ENCODE peak calls at places on chromosomes 2 and 18, in five cellular contexts. O is fibroblast of the aortic adventitia; N is HCEC 1CT; S is stimulated activated CD4-positive, alpha-beta T cell treated with anti-CD3 and anti-CD28 coated beads, TNF-alpha, amount 100 ng/mL, for 48 hours; Z is activated CD8-positive, alpha-beta T cell treated with anti-CD3 and anti-CD28 coated beads, Interleukin-2, amount 10 ng/mL, durations not matched to agents 7 days and 5 days. W is an unnamed sample.

GRCh38 chr2:64538764-64539433 is 14.8 kb downstream of the AFTPH start:
- DNase-seq in N (peak; percentile 20), S (no peak), O (no peak), Z (no peak), W (peak; percentile 42)

GRCh38 chr2:149690825-149691224 is 103.2 kb upstream of the MMADHC start:
- DNase-seq in N (no peak), S (no peak), Z (no peak), O (peak; percentile 23), W (no peak)

GRCh38 chr2:39524756-39525635 is 87.9 kb upstream of the MAP4K3 start:
- DNase-seq in N (peak; percentile 19), S (no peak), O (peak; percentile 49), Z (no peak), W (no peak)

GRCh38 chr2:216485745-216486144 is 12.9 kb upstream of the RPL37A start:
- DNase-seq in N (no peak), Z (no peak), S (no peak), O (no peak), W (no peak)

GRCh38 chr2:41414486-41415230 is 633.2 kb upstream of the PKDCC start:
- DNase-seq in N (peak; percentile 30), O (peak; percentile 50), Z (peak; percentile 21), S (no peak), W (peak; percentile 59)

GRCh38 chr2:19802088-19802806 is 99.5 kb downstream of the TTC32 start:
- DNase-seq in N (peak; percentile 35), Z (no peak), O (peak; percentile 51), S (no peak), W (no peak)

GRCh38 chr2:101064868-101065549 is 62.9 kb downstream of the RPL31 start:
- DNase-seq in O (peak; percentile 63), Z (no peak), S (no peak), N (peak; percentile 55), W (peak; percentile 84)

GRCh38 chr2:126703311-126703710 is 47.4 kb downstream of the GYPC start:
- DNase-seq in S (no peak), Z (no peak), O (no peak), N (no peak), W (no peak)

GRCh38 chr2:11406492-11407381 is 59.2 kb downstream of the E2F6 start:
- DNase-seq in N (peak; percentile 72), O (peak; percentile 82), Z (no peak), S (no peak), W (peak; percentile 64)

GRCh38 chr2:65431417-65432226 is 777 bp downstream of the SPRED2 start:
- DNase-seq in N (peak; percentile 21), O (peak; percentile 39), Z (peak; percentile 67), S (peak; percentile 16), W (peak; percentile 54)

GRCh38 chr2:109655287-109655686 is 41.1 kb downstream of the SOWAHC start:
- DNase-seq in S (no peak), N (no peak), Z (no peak), O (no peak), W (no peak)

GRCh38 chr2:69629921-69630608 is 13.5 kb downstream of the AAK1 start:
- DNase-seq in O (no peak), Z (no peak), S (no peak), N (no peak), W (no peak)

GRCh38 chr18:38961880-38962279 is 1396.3 kb upstream of the CELF4 start:
- DNase-seq in S (no peak), N (no peak), O (no peak), Z (no peak), W (no peak)

GRCh38 chr18:10015288-10015701 is 101.5 kb downstream of the VAPA start:
- DNase-seq in Z (no peak), N (peak; percentile 6), S (no peak), O (peak; percentile 51), W (peak; percentile 43)

GRCh38 chr2:25743132-25743830 is 69.9 kb upstream of the DTNB start:
- DNase-seq in O (no peak), N (no peak), S (no peak), Z (no peak), W (no peak)

GRCh38 chr18:22084547-22084946 is 84.8 kb upstream of the GATA6 start:
- DNase-seq in O (no peak), N (no peak), S (no peak), Z (no peak), W (no peak)

GRCh38 chr2:156874707-156875106 is 382.8 kb upstream of the GALNT5 start:
- DNase-seq in S (no peak), Z (no peak), N (no peak), O (no peak), W (no peak)

GRCh38 chr18:25875574-25875973 is 214.8 kb downstream of the SS18 start:
- DNase-seq in Z (no peak), N (no peak), S (no peak), O (no peak), W (no peak)

GRCh38 chr2:225479386-225479785 is 79.9 kb downstream of the NYAP2 start:
- DNase-seq in O (no peak), Z (no peak), N (no peak), S (no peak), W (no peak)

GRCh38 chr2:237689569-237690131 is 62.3 kb downstream of the LRRFIP1 start:
- DNase-seq in O (no peak), N (no peak), Z (no peak), S (no peak), W (no peak)

GRCh38 chr2:143717532-143718168 is 588.4 kb downstream of the ARHGAP15 start:
- DNase-seq in N (peak; percentile 47), O (no peak), Z (no peak), S (no peak), W (peak; percentile 6)

GRCh38 chr18:8615397-8616025 is 6.3 kb downstream of the RAB12 start:
- DNase-seq in S (no peak), Z (no peak), N (peak; percentile 89), O (peak; percentile 96), W (peak; percentile 91)

GRCh38 chr18:57901819-57902600 is 98.9 kb upstream of the ATP8B1 start:
- DNase-seq in Z (no peak), O (peak; percentile 42), N (no peak), S (no peak), W (peak; percentile 27)

GRCh38 chr2:165469417-165469816 is at the start of gene CSRNP3:
- DNase-seq in O (peak; percentile 81), Z (no peak), S (no peak), N (peak; percentile 83), W (peak; percentile 82)

GRCh38 chr2:18406219-18406618 is 154.2 kb downstream of the RDH14 start:
- DNase-seq in N (no peak), Z (no peak), S (no peak), O (no peak), W (no peak)

GRCh38 chr2:46984642-46985476 is 69.3 kb upstream of the MCFD2 start:
- DNase-seq in N (peak; percentile 97), Z (peak; percentile 73), O (peak; percentile 96), S (peak; percentile 50), W (peak; percentile 97)

GRCh38 chr2:36006444-36006843 is 349.1 kb upstream of the CRIM1 start:
- DNase-seq in O (no peak), Z (no peak), S (no peak), N (no peak), W (no peak)

GRCh38 chr2:223219872-223220621 is 168.1 kb downstream of the KCNE4 start:
- DNase-seq in O (no peak), Z (no peak), S (no peak), N (no peak), W (no peak)

GRCh38 chr2:238554468-238555184 is 127.9 kb downstream of the ASB1 start:
- DNase-seq in Z (no peak), N (no peak), S (no peak), O (no peak), W (no peak)

GRCh38 chr2:166090900-166091299 is 36.9 kb downstream of the SCN1A start:
- DNase-seq in O (peak; percentile 50), Z (no peak), S (no peak), N (peak; percentile 82), W (peak; percentile 18)

GRCh38 chr2:69184224-69184623 is 171.2 kb downstream of the ANTXR1 start:
- DNase-seq in Z (no peak), O (no peak), S (no peak), N (no peak), W (no peak)

GRCh38 chr2:112174383-112174782 is 36.2 kb downstream of the FBLN7 start:
- DNase-seq in N (no peak), Z (no peak), S (no peak), O (no peak), W (no peak)

GRCh38 chr2:120667981-120668380 is 67.7 kb upstream of the GLI2 start:
- DNase-seq in S (no peak), O (no peak), N (no peak), Z (no peak), W (peak; percentile 93)

GRCh38 chr2:241316825-241317224 is 1.1 kb downstream of the SEPTIN2 start:
- DNase-seq in O (no peak), Z (no peak), S (no peak), N (no peak), W (no peak)

GRCh38 chr2:202036601-202037037 is 3.0 kb downstream of the FZD7 start:
- DNase-seq in S (no peak), N (no peak), O (peak; percentile 23), Z (no peak), W (peak; percentile 51)

GRCh38 chr18:49028801-49029506 is 78.2 kb upstream of the SMAD7 start:
- DNase-seq in O (no peak), N (no peak), Z (no peak), S (no peak), W (no peak)